ENCODE peak calls at places on chromosome 12, in eight cellular contexts. F, I, Q, G, C, N, D and J are unnamed samples.

GRCh38 chr12:130838284-130838950 is 633 bp downstream of the STX2 start:
- DNase-seq in F (no peak), C (no peak), N (no peak), I (no peak), G (peak; percentile 65), D (no peak), Q (no peak), J (peak; percentile 19)

GRCh38 chr12:15880721-15881120 is 1.5 kb upstream of the STRAP start:
- DNase-seq in N (no peak), Q (no peak), C (no peak), D (no peak), I (no peak), F (no peak), G (no peak), J (no peak)

GRCh38 chr12:57712671-57713070 is 18.7 kb downstream of the OS9 start:
- DNase-seq in G (no peak), N (no peak), I (no peak), F (no peak), D (no peak), C (no peak), Q (no peak), J (no peak)

GRCh38 chr12:32102234-32102633 is 4.4 kb upstream of the BICD1 start:
- DNase-seq in C (no peak), I (no peak), N (no peak), D (no peak), Q (no peak), F (no peak), G (no peak), J (no peak)

GRCh38 chr12:4307593-4308333 is 13.2 kb upstream of the TIGAR start:
- DNase-seq in F (peak; percentile 80), Q (peak; percentile 77), I (peak; percentile 89), G (peak; percentile 95), D (no peak), C (peak; percentile 55), N (no peak), J (peak; percentile 91)

GRCh38 chr12:114767081-114767480 is 83.1 kb upstream of the TBX3 start:
- DNase-seq in I (no peak), D (no peak), N (no peak), G (no peak), F (no peak), Q (no peak), C (no peak), J (no peak)

GRCh38 chr12:57101892-57102695 is 9.1 kb downstream of the STAT6 start:
- DNase-seq in I (no peak), F (no peak), N (no peak), C (no peak), G (no peak), Q (no peak), D (no peak), J (no peak)

GRCh38 chr12:4849024-4849594 is 60.6 kb upstream of the KCNA1 start:
- DNase-seq in F (no peak), I (no peak), D (no peak), C (no peak), N (no peak), Q (no peak), G (peak; percentile 35), J (peak; percentile 42)

GRCh38 chr12:24510581-24511125 is 438.2 kb downstream of the BCAT1 start:
- DNase-seq in C (no peak), Q (no peak), F (no peak), G (no peak), D (no peak), I (no peak), N (no peak), J (no peak)

GRCh38 chr12:988616-989015 is 2.4 kb upstream of the ERC1 start:
- DNase-seq in N (no peak), F (no peak), C (no peak), Q (no peak), I (no peak), G (no peak), D (no peak), J (no peak)

GRCh38 chr12:990308-990648 is 745 bp upstream of the ERC1 start:
- DNase-seq in C (no peak), N (no peak), G (peak; percentile 59), Q (no peak), F (no peak), D (peak; percentile 28), I (peak; percentile 88), J (peak; percentile 36)

GRCh38 chr12:989051-989450 is 2.0 kb upstream of the ERC1 start:
- DNase-seq in I (no peak), D (no peak), G (no peak), Q (no peak), C (no peak), F (no peak), N (no peak), J (no peak)

GRCh38 chr12:990649-991349 is at the start of gene ERC1:
- DNase-seq in C (peak; percentile 75), G (peak; percentile 87), F (no peak), I (peak; percentile 94), Q (peak; percentile 77), N (peak; percentile 93), D (peak; percentile 80), J (peak; percentile 90)

DNA sequence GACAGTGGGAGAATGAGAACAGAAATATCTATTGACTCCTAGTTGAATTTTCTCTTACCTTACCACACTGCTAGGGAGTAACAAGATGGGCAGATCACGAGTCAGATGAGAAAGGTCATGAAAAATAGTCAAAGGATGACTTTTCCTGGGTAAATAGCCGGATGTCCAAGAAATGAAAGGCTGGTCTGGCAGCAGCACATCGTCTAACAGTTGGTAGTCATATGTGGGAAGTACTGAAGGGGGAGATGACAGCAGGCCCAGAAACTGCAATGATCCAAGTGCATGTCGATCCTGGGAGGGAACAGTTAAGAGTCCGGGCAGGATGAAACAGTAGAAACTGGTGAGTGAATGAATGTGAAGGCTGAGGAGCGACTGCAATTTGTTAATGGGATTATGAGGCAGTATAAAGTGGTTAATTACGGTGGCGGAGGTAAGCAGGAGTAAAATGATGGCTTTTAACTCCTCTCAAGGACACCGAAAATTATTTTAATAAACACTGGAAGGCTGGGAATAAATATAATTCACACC is 1.2 kb upstream of the ERC1 start:
- DNase-seq in G (no peak), C (no peak), N (no peak), Q (no peak), I (peak; percentile 67), F (no peak), D (no peak), J (peak; percentile 48)
- TF ChIP-seq CTCF in G (no peak), C (no peak), N (no peak), Q (no peak), I (no peak), F (no peak), D (no peak), J (no peak)

GRCh38 chr12:102043928-102044327 is 17.9 kb downstream of the WASHC3 start:
- DNase-seq in C (no peak), D (no peak), Q (no peak), I (no peak), G (no peak), N (no peak), F (no peak), J (no peak)
- H3K27ac ChIP-seq in C (no peak overlapping the region), D (no peak overlapping the region), Q (no peak overlapping the region), I (no peak overlapping the region), G (no peak overlapping the region), N (no peak overlapping the region), F (no peak overlapping the region), J (no peak overlapping the region)

GRCh38 chr12:132074216-132074615 is 69.9 kb downstream of the DDX51 start:
- DNase-seq in G (no peak), F (no peak), D (no peak), Q (no peak), C (no peak), N (no peak), I (no peak), J (no peak)

GRCh38 chr12:132075026-132075713 is 68.9 kb downstream of the DDX51 start:
- DNase-seq in N (no peak), Q (no peak), C (no peak), G (peak; percentile 77), F (no peak), D (no peak), I (no peak), J (no peak)

GRCh38 chr12:132077322-132078100 is 66.6 kb downstream of the DDX51 start:
- DNase-seq in Q (no peak), N (no peak), F (no peak), C (no peak), D (no peak), I (no peak), G (no peak), J (no peak)

GRCh38 chr12:132078190-132078589 is 65.9 kb downstream of the DDX51 start:
- DNase-seq in F (no peak), Q (no peak), I (no peak), N (no peak), D (no peak), C (peak; percentile 76), G (no peak), J (peak; percentile 38)

DNA sequence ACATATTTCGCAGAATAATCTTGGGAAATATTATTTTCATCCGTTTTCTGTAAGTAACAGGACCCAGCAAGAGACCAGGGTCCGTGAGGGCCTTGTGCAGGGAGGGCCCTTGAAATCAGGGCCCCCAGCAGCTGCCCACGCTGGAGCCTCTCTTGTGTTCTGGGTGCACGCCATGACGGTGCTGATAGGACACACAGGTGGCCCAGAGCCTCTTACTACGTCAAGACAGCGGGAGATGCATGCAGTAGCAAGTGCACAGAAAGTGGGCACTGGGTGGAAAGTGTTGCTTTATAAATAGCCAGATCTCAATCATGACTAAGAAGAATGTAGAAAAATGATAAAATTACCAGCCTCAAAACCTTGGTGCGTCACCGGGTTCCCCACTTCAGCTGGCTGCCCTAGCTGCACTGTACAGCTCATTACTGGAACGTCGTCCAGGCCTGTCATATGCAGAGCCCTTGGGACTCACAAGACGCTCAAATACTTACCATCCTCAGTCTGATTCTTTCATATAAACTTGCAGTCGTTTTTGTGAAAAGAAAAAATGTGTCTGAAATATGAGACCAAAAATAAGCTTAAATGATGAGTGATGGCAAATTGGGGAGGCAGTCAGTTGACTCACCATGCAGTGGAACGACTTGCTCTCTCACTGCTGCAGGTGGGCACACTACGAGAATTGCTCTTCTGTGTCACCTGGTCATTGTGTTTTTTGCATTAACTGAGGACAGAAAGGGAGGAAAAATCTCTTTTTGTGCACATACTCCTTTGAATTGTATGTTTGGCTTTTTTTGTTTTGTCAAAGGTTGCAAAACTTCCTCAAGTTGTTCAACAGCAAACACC is 68.2 kb downstream of the DDX51 start:
- DNase-seq in Q (no peak), N (no peak), C (no peak), G (no peak), F (no peak), I (no peak), D (no peak), J (no peak)
- TF ChIP-seq CTCF in Q (no peak), N (no peak), C (no peak), G (peak; percentile 7), F (no peak), I (no peak), D (no peak), J (no peak)

DNA sequence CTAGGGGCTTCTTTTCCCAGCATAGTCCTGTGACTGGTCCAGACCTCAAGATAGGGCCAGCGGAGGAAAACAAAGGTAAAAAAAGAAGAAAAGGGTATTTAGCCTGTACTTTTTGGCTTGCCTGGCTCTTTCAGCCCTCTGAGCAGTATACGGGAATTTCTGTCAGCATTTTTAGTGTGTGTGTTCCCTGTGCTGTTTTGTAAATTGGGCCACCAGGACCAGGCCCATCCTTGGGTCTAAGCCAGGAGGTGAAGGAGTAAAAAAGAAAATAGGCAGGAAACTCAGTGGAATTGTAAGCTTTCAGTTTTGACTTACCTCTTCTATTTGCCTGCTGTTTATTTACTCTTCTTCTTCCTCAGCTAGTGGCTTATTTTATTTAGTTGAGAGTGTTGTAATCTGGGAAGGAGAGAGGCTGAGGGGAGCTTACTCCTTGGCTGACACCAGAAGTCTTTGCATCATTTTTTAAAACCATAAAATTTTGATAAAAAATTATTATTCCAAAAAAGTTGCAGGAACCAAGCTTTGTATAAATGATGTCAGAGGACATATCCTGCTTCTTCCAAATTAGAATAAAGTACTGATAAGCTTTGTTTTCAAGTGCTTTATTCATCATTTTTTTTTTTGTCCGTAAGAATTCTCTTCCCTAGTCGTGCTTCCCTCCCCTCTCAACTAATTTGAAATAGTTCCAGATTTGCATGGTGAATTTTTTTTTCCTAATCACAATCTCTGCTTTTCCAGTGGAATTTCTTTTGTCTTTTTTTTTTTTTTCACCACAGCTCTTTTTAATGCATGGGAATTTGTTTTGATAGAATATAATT is 63.8 kb downstream of the DIP2B start:
- DNase-seq in C (no peak), Q (no peak), G (no peak), D (no peak), I (no peak), N (no peak), F (no peak), J (no peak)
- H3K27ac ChIP-seq in C (peak overlapping the region; percentile 49), Q (no peak overlapping the region), G (peak overlapping the region; percentile 12), D (no peak overlapping the region), I (peak overlapping the region; percentile 60), N (peak overlapping the region; percentile 13), F (peak overlapping the region; percentile 27), J (no peak overlapping the region)